ENCODE peak calls at places on chromosomes 6 and 20, in seven cellular contexts. One of them, this sample, is unnamed.

GRCh38 chr6:131281471-131282270 is 146.4 kb downstream of the AKAP7 start:
- DNase-seq in neuronal stem cell: peak
- DNase-seq in IMR-90: peak
- DNase-seq in H1: no peak
- DNase-seq in trophoblast cell: no peak
- DNase-seq in mesenchymal stem cell: peak
- DNase-seq in H9: peak
- DNase-seq in this sample: peak

GRCh38 chr6:89745728-89746127 is 73.9 kb downstream of the MDN1 start:
- DNase-seq in neuronal stem cell: no peak
- DNase-seq in IMR-90: peak
- DNase-seq in H1: no peak
- DNase-seq in trophoblast cell: no peak
- DNase-seq in mesenchymal stem cell: no peak
- DNase-seq in H9: no peak
- DNase-seq in this sample: no peak

GRCh38 chr20:39462436-39462835 is 500.3 kb downstream of the DHX35 start:
- DNase-seq in neuronal stem cell: no peak
- DNase-seq in IMR-90: no peak
- DNase-seq in H1: no peak
- DNase-seq in trophoblast cell: no peak
- DNase-seq in mesenchymal stem cell: no peak
- DNase-seq in H9: no peak
- DNase-seq in this sample: no peak

GRCh38 chr6:47093169-47093568 is 51.0 kb upstream of the ADGRF1 start:
- DNase-seq in neuronal stem cell: no peak
- DNase-seq in IMR-90: no peak
- DNase-seq in H1: no peak
- DNase-seq in trophoblast cell: peak
- DNase-seq in mesenchymal stem cell: no peak
- DNase-seq in H9: no peak
- DNase-seq in this sample: no peak

GRCh38 chr6:16747232-16748027 is 13.8 kb downstream of the ATXN1 start:
- DNase-seq in neuronal stem cell: no peak
- DNase-seq in IMR-90: peak
- DNase-seq in H1: no peak
- DNase-seq in trophoblast cell: no peak
- DNase-seq in mesenchymal stem cell: peak
- DNase-seq in H9: no peak
- DNase-seq in this sample: no peak

GRCh38 chr20:64037498-64038213 is 1.7 kb downstream of the C20orf204 start:
- DNase-seq in neuronal stem cell: no peak
- DNase-seq in IMR-90: no peak
- DNase-seq in H1: no peak
- DNase-seq in trophoblast cell: no peak
- DNase-seq in mesenchymal stem cell: no peak
- DNase-seq in H9: peak
- DNase-seq in this sample: peak

GRCh38 chr20:15318682-15319081 is 981.3 kb upstream of the FLRT3 start:
- DNase-seq in neuronal stem cell: no peak
- DNase-seq in IMR-90: no peak
- DNase-seq in H1: no peak
- DNase-seq in trophoblast cell: no peak
- DNase-seq in mesenchymal stem cell: no peak
- DNase-seq in H9: no peak
- DNase-seq in this sample: no peak

GRCh38 chr6:38724343-38724742 is 9.2 kb downstream of the DNAH8 start:
- DNase-seq in neuronal stem cell: no peak
- DNase-seq in IMR-90: no peak
- DNase-seq in H1: no peak
- DNase-seq in trophoblast cell: no peak
- DNase-seq in mesenchymal stem cell: no peak
- DNase-seq in H9: no peak
- DNase-seq in this sample: no peak

GRCh38 chr6:34247481-34248197 is 1.2 kb downstream of the SMIM29 start:
- DNase-seq in neuronal stem cell: no peak
- DNase-seq in IMR-90: no peak
- DNase-seq in H1: no peak
- DNase-seq in trophoblast cell: no peak
- DNase-seq in mesenchymal stem cell: no peak
- DNase-seq in H9: peak
- DNase-seq in this sample: peak

GRCh38 chr6:44166591-44167184 is 8.1 kb downstream of the CAPN11 start:
- DNase-seq in neuronal stem cell: no peak
- DNase-seq in IMR-90: no peak
- DNase-seq in H1: no peak
- DNase-seq in trophoblast cell: no peak
- DNase-seq in mesenchymal stem cell: no peak
- DNase-seq in H9: peak
- DNase-seq in this sample: peak

GRCh38 chr6:143758551-143758950 is 80.8 kb downstream of the PHACTR2 start:
- DNase-seq in neuronal stem cell: no peak
- DNase-seq in IMR-90: no peak
- DNase-seq in H1: no peak
- DNase-seq in trophoblast cell: no peak
- DNase-seq in mesenchymal stem cell: no peak
- DNase-seq in H9: no peak
- DNase-seq in this sample: no peak

GRCh38 chr6:142633317-142633716 is 311.7 kb downstream of the HIVEP2 start:
- DNase-seq in neuronal stem cell: no peak
- DNase-seq in IMR-90: no peak
- DNase-seq in H1: no peak
- DNase-seq in trophoblast cell: no peak
- DNase-seq in mesenchymal stem cell: no peak
- DNase-seq in H9: no peak
- DNase-seq in this sample: no peak

GRCh38 chr20:6636209-6637159 is 131.0 kb upstream of the BMP2 start:
- DNase-seq in neuronal stem cell: peak
- DNase-seq in IMR-90: peak
- DNase-seq in H1: no peak
- DNase-seq in trophoblast cell: no peak
- DNase-seq in mesenchymal stem cell: peak
- DNase-seq in H9: no peak
- DNase-seq in this sample: peak

GRCh38 chr6:77930382-77930781 is 277.5 kb downstream of the MEI4 start:
- DNase-seq in neuronal stem cell: no peak
- DNase-seq in IMR-90: no peak
- DNase-seq in H1: no peak
- DNase-seq in trophoblast cell: no peak
- DNase-seq in mesenchymal stem cell: no peak
- DNase-seq in H9: no peak
- DNase-seq in this sample: no peak

GRCh38 chr20:4774209-4774608 is 52.5 kb downstream of the PRND start:
- DNase-seq in neuronal stem cell: no peak
- DNase-seq in IMR-90: no peak
- DNase-seq in H1: no peak
- DNase-seq in trophoblast cell: peak
- DNase-seq in mesenchymal stem cell: peak
- DNase-seq in H9: no peak
- DNase-seq in this sample: no peak

GRCh38 chr6:42901538-42901957 is 14.3 kb upstream of the PTCRA start:
- DNase-seq in neuronal stem cell: peak
- DNase-seq in IMR-90: peak
- DNase-seq in H1: no peak
- DNase-seq in trophoblast cell: peak
- DNase-seq in mesenchymal stem cell: peak
- DNase-seq in H9: peak
- DNase-seq in this sample: peak

GRCh38 chr6:48813821-48814220 is 649.2 kb downstream of the MMUT start:
- DNase-seq in neuronal stem cell: no peak
- DNase-seq in IMR-90: peak
- DNase-seq in H1: no peak
- DNase-seq in trophoblast cell: no peak
- DNase-seq in mesenchymal stem cell: peak
- DNase-seq in H9: no peak
- DNase-seq in this sample: no peak

GRCh38 chr20:52953020-52953419 is 19.1 kb upstream of the TSHZ2 start:
- DNase-seq in neuronal stem cell: no peak
- DNase-seq in IMR-90: no peak
- DNase-seq in H1: no peak
- DNase-seq in trophoblast cell: no peak
- DNase-seq in mesenchymal stem cell: peak
- DNase-seq in H9: no peak
- DNase-seq in this sample: no peak

GRCh38 chr20:3077618-3078134 is 6.3 kb downstream of the OXT start:
- DNase-seq in neuronal stem cell: no peak
- DNase-seq in IMR-90: no peak
- DNase-seq in H1: no peak
- DNase-seq in trophoblast cell: no peak
- DNase-seq in mesenchymal stem cell: no peak
- DNase-seq in H9: no peak
- DNase-seq in this sample: no peak

GRCh38 chr20:41178904-41179432 is 41.6 kb downstream of the PLCG1 start:
- DNase-seq in neuronal stem cell: no peak
- DNase-seq in IMR-90: no peak
- DNase-seq in H1: no peak
- DNase-seq in trophoblast cell: no peak
- DNase-seq in mesenchymal stem cell: no peak
- DNase-seq in H9: peak
- DNase-seq in this sample: no peak

GRCh38 chr6:73694711-73695411 is 1.1 kb upstream of the CD109 start:
- DNase-seq in neuronal stem cell: no peak
- DNase-seq in IMR-90: peak
- DNase-seq in H1: no peak
- DNase-seq in trophoblast cell: no peak
- DNase-seq in mesenchymal stem cell: peak
- DNase-seq in H9: no peak
- DNase-seq in this sample: peak

GRCh38 chr20:61510778-61511330 is 258.8 kb downstream of the CDH4 start:
- DNase-seq in neuronal stem cell: no peak
- DNase-seq in IMR-90: no peak
- DNase-seq in H1: no peak
- DNase-seq in trophoblast cell: no peak
- DNase-seq in mesenchymal stem cell: no peak
- DNase-seq in H9: no peak
- DNase-seq in this sample: peak
- H3K23ac ChIP-seq in neuronal stem cell: no peak
- H3K23ac ChIP-seq in IMR-90: no peak
- H3K23ac ChIP-seq in H1: no peak
- H3K23ac ChIP-seq in trophoblast cell: no peak
- H3K23ac ChIP-seq in mesenchymal stem cell: no peak
- H3K23ac ChIP-seq in H9: no peak
- H3K23ac ChIP-seq in this sample: no peak

GRCh38 chr6:111711989-111712388 is 106.3 kb upstream of the TRAF3IP2 start:
- DNase-seq in neuronal stem cell: no peak
- DNase-seq in IMR-90: no peak
- DNase-seq in H1: no peak
- DNase-seq in trophoblast cell: no peak
- DNase-seq in mesenchymal stem cell: no peak
- DNase-seq in H9: no peak
- DNase-seq in this sample: no peak

GRCh38 chr6:111709615-111710398 is 104.1 kb upstream of the TRAF3IP2 start:
- DNase-seq in neuronal stem cell: peak
- DNase-seq in IMR-90: peak
- DNase-seq in H1: no peak
- DNase-seq in trophoblast cell: peak
- DNase-seq in mesenchymal stem cell: peak
- DNase-seq in H9: peak
- DNase-seq in this sample: peak

GRCh38 chr6:111711476-111711875 is 105.8 kb upstream of the TRAF3IP2 start:
- DNase-seq in neuronal stem cell: no peak
- DNase-seq in IMR-90: no peak
- DNase-seq in H1: no peak
- DNase-seq in trophoblast cell: no peak
- DNase-seq in mesenchymal stem cell: no peak
- DNase-seq in H9: no peak
- DNase-seq in this sample: no peak

GRCh38 chr6:111710439-111710838 is 104.8 kb upstream of the TRAF3IP2 start:
- DNase-seq in neuronal stem cell: no peak
- DNase-seq in IMR-90: no peak
- DNase-seq in H1: no peak
- DNase-seq in trophoblast cell: no peak
- DNase-seq in mesenchymal stem cell: no peak
- DNase-seq in H9: no peak
- DNase-seq in this sample: no peak

DNA sequence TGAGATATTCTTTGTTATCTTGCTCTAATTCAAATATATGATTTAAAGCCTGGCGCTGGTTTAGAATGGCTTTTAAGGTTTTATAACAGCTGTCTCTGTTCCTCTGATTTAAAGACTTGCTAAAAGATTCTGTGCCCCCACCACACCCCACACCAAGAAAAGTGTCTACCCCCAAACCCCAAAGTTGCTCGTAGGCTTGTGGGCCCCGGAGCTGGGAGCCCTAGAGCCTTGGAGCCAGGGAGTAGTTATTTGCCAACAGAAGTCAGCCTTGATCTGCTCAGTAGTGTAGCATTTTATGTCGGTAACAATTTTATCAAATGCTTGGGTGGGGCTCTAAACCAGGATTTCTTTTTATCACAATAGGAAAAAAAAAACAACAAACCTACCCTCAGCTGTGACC is 105.2 kb upstream of the TRAF3IP2 start:
- DNase-seq in neuronal stem cell: no peak
- DNase-seq in IMR-90: no peak
- DNase-seq in H1: no peak
- DNase-seq in trophoblast cell: no peak
- DNase-seq in mesenchymal stem cell: no peak
- DNase-seq in H9: no peak
- DNase-seq in this sample: no peak
- H3K4ac ChIP-seq in neuronal stem cell: no peak
- H3K4ac ChIP-seq in IMR-90: no peak
- H3K4ac ChIP-seq in H1: no peak
- H3K4ac ChIP-seq in trophoblast cell: no peak
- H3K4ac ChIP-seq in mesenchymal stem cell: no peak
- H3K4ac ChIP-seq in H9: no peak
- H3K4ac ChIP-seq in this sample: no peak

GRCh38 chr6:92121228-92121627 is 1298.1 kb downstream of the EPHA7 start:
- DNase-seq in neuronal stem cell: no peak
- DNase-seq in IMR-90: no peak
- DNase-seq in H1: no peak
- DNase-seq in trophoblast cell: no peak
- DNase-seq in mesenchymal stem cell: no peak
- DNase-seq in H9: no peak
- DNase-seq in this sample: no peak
- H3K4me2 ChIP-seq in neuronal stem cell: no peak
- H3K4me2 ChIP-seq in IMR-90: no peak
- H3K4me2 ChIP-seq in H1: no peak
- H3K4me2 ChIP-seq in trophoblast cell: no peak
- H3K4me2 ChIP-seq in mesenchymal stem cell: no peak
- H3K4me2 ChIP-seq in H9: no peak
- H3K4me2 ChIP-seq in this sample: no peak

DNA sequence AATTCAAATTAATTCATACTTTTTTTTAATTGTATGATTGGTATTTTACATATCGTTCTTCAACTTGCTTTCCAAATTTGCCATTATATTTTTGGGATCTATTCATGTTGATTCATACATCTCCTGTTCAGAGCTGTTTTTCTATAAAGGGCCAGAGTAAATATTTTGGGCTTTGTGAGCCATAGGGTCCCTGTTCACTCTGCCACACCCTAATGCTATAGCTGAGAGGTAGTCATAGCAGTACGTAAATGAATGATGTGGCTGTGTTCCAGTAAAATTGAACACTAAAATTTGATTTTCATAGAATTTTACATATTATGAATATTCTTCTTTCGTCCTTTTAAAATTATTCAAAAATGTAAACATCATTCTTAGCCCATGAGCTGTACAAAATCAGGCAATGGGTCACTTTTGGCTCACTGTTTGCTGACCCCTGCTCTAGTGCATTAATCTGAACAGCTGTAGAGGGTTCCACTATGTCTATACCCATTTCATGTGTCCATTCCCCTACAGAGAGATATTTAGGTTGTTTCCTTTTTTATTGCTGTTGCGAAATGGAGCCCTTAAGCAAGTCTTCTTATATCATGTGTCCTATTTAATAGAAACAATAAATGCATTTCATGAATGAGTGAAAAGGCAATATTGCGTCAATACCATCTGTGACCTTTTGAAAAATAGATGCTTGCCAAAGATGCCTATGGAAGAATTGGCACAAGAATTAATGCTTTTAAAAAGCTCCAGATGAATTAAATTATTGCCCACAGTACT is 136.4 kb upstream of the SALL4 start:
- DNase-seq in neuronal stem cell: no peak
- DNase-seq in IMR-90: peak
- DNase-seq in H1: no peak
- DNase-seq in trophoblast cell: no peak
- DNase-seq in mesenchymal stem cell: no peak
- DNase-seq in H9: no peak
- DNase-seq in this sample: no peak
- H3K23ac ChIP-seq in neuronal stem cell: no peak
- H3K23ac ChIP-seq in IMR-90: no peak
- H3K23ac ChIP-seq in H1: no peak
- H3K23ac ChIP-seq in trophoblast cell: no peak
- H3K23ac ChIP-seq in mesenchymal stem cell: no peak
- H3K23ac ChIP-seq in H9: no peak
- H3K23ac ChIP-seq in this sample: no peak